ENCODE peak calls at places on chromosomes 11 and 22, in six cellular contexts. T is myocyte; A is heart right ventricle; E is GM20000; I is GM13977; D is stimulated activated CD8-positive, alpha-beta memory T cell treated with anti-CD3 and anti-CD28 coated beads, Interleukin-7, amount 100 ng/mL, for 24 hours. F is an unnamed sample.

GRCh38 chr22:17896552-17896951 is 122.3 kb upstream of the BID start:
- DNase-seq in A (no peak), I (no peak), E (no peak), T (no peak), D (no peak), F (no peak)

GRCh38 chr11:134014502-134014901 is 54.4 kb upstream of the JAM3 start:
- DNase-seq in T (peak), A (peak), E (no peak), D (no peak), I (no peak), F (no peak)

GRCh38 chr22:41445171-41446056 is 1.2 kb downstream of the TOB2 start:
- DNase-seq in T (peak), I (no peak), A (peak), D (no peak), E (no peak), F (no peak)

GRCh38 chr11:1055990-1056771 is 18.5 kb upstream of the MUC2 start:
- DNase-seq in I (no peak), T (no peak), D (no peak), E (no peak), A (no peak), F (no peak)

GRCh38 chr11:11779975-11780374 is 61.8 kb upstream of the USP47 start:
- DNase-seq in T (no peak), E (no peak), A (no peak), D (no peak), I (no peak), F (no peak)

GRCh38 chr11:134609361-134610115 is 197.5 kb upstream of the B3GAT1 start:
- DNase-seq in D (no peak), E (no peak), I (no peak), A (no peak), T (no peak), F (no peak)

GRCh38 chr11:63762662-63763505 is 5.7 kb downstream of the ZFTA start:
- DNase-seq in I (peak), A (peak), T (no peak), D (no peak), E (peak), F (no peak)

GRCh38 chr11:101706541-101706940 is 122.7 kb upstream of the TRPC6 start:
- DNase-seq in E (no peak), T (peak), D (no peak), A (no peak), I (no peak), F (no peak)

GRCh38 chr11:130918081-130918480 is 1.8 kb upstream of the SNX19 start:
- DNase-seq in D (no peak), E (no peak), A (no peak), I (no peak), T (no peak), F (no peak)

GRCh38 chr11:2526808-2527381 is 82.1 kb downstream of the KCNQ1 start:
- DNase-seq in I (peak), T (no peak), D (no peak), A (peak), E (peak), F (no peak)

GRCh38 chr22:49966041-49966715 is 5.6 kb downstream of the PIM3 start:
- DNase-seq in I (no peak), A (no peak), D (no peak), E (no peak), T (no peak), F (no peak)

GRCh38 chr11:87878373-87878779 is 296.9 kb downstream of the RAB38 start:
- DNase-seq in E (peak), D (no peak), I (peak), A (no peak), T (peak), F (no peak)

GRCh38 chr11:125179346-125179745 is 14.8 kb downstream of the PKNOX2 start:
- DNase-seq in D (no peak), I (no peak), E (no peak), A (no peak), T (no peak), F (no peak)